ENCODE peak calls at places on chromosomes 11 and 22, in nine cellular contexts. K is kidney; U is activated T-helper 1 cell treated with anti-CD3 and anti-CD28 coated beads, Interleukin-12 subunit alpha, Interleukin-12 subunit beta, Interleukin-2, Interleukin-4 antibody, amounts not matched to agents 30 ng/mL and 10 ng/mL and 1 ng/mL, durations not matched to agents 14 hours and 24 hours and 36 hours; Y is lower lobe of right lung; L is fibroblast of gingiva; Q is A549; O is HS-27A; H is nephron progenitor cell; C is neural crest cell. B is an unnamed sample.

GRCh38 chr11:115168229-115168671 is 336.0 kb downstream of the CADM1 start:
- DNase-seq in Q (no peak), K (no peak), U (no peak), Y (no peak), C (no peak), O (no peak), L (peak; percentile 82), H (no peak), B (no peak)

GRCh38 chr11:72069787-72070251 is 10.5 kb downstream of the NUMA1 start:
- DNase-seq in K (peak; percentile 93), H (peak; percentile 7), C (no peak), L (peak; percentile 87), U (no peak), Q (peak; percentile 78), Y (peak; percentile 89), O (peak; percentile 76), B (no peak)

GRCh38 chr11:68051191-68052136 is 12.6 kb downstream of the TCIRG1 start:
- DNase-seq in U (no peak), C (no peak), Y (no peak), Q (no peak), L (no peak), O (no peak), H (no peak), K (no peak), B (no peak)

GRCh38 chr11:121595717-121596156 is 143.0 kb upstream of the SORL1-AS1 start:
- DNase-seq in Y (peak; percentile 67), K (no peak), Q (peak; percentile 51), U (no peak), H (no peak), O (peak; percentile 81), L (peak; percentile 98), C (no peak), B (no peak)

GRCh38 chr11:36018967-36019596 is 75.2 kb downstream of the LDLRAD3 start:
- DNase-seq in C (no peak), K (no peak), Y (no peak), U (no peak), O (no peak), L (no peak), H (no peak), Q (no peak), B (no peak)

GRCh38 chr11:75328426-75329277 is 22.8 kb downstream of the ARRB1 start:
- DNase-seq in O (peak; percentile 72), C (peak; percentile 54), Y (peak; percentile 86), K (no peak), H (peak; percentile 67), L (peak; percentile 64), Q (peak; percentile 85), U (peak; percentile 58), B (peak; percentile 71)

GRCh38 chr11:26137651-26138050 is 194.3 kb upstream of the ANO3 start:
- DNase-seq in Q (no peak), L (peak; percentile 6), H (no peak), O (no peak), K (no peak), Y (no peak), U (no peak), C (no peak), B (no peak)

GRCh38 chr22:38172016-38172431 is 9.6 kb downstream of the PLA2G6 start:
- DNase-seq in L (no peak), H (no peak), U (no peak), Y (no peak), O (no peak), K (peak; percentile 14), C (no peak), Q (no peak), B (no peak)

GRCh38 chr11:47488111-47488510 is 39.2 kb upstream of the RAPSN start:
- DNase-seq in K (no peak), Y (no peak), U (no peak), Q (no peak), O (no peak), L (no peak), H (no peak), C (no peak), B (no peak)

GRCh38 chr22:21624120-21624879 is 5.5 kb downstream of the YDJC start:
- DNase-seq in Q (peak; percentile 31), O (no peak), H (peak; percentile 65), Y (no peak), U (no peak), K (no peak), L (peak; percentile 49), C (peak; percentile 33), B (no peak)

GRCh38 chr11:16764888-16765287 is 26.4 kb downstream of the C11orf58 start:
- DNase-seq in O (no peak), L (no peak), U (no peak), Y (no peak), H (no peak), K (no peak), C (no peak), Q (no peak), B (no peak)

GRCh38 chr22:34973926-34974325 is 92.0 kb upstream of the ISX start:
- DNase-seq in Y (no peak), H (no peak), L (no peak), O (no peak), C (no peak), U (no peak), K (no peak), Q (no peak), B (no peak)

GRCh38 chr22:50171965-50172421 is 1.5 kb downstream of the PANX2 start:
- DNase-seq in L (no peak), Y (no peak), O (no peak), K (no peak), C (no peak), Q (no peak), U (no peak), H (no peak), B (no peak)

GRCh38 chr11:35118906-35119305 is 20.1 kb upstream of the CD44 start:
- DNase-seq in C (no peak), U (no peak), H (no peak), K (no peak), O (no peak), L (no peak), Y (no peak), Q (no peak), B (no peak)

B was measured in CD4-positive, CD25-positive, alpha-beta regulatory T cell.